ENCODE peak calls at places on chromosomes 4 and X, in six cellular contexts. L is hepatocyte, I is neural crest cell, T is psoas muscle, U is endothelial cell, X is WTC11. D is an unnamed sample.

GRCh38 chrX:107626916-107627315 is 1.4 kb upstream of the PRPS1 start:
- DNase-seq in U (no peak), X (no peak), L (no peak), T (no peak), I (no peak), D (no peak)

GRCh38 chr4:147863808-147864472 is 132.1 kb downstream of the ARHGAP10 start:
- DNase-seq in T (no peak), L (no peak), U (no peak), X (no peak), I (no peak), D (no peak)

GRCh38 chr4:143254479-143255216 is 69.9 kb downstream of the USP38 start:
- DNase-seq in U (no peak), T (no peak), L (no peak), X (peak), I (no peak), D (no peak)

GRCh38 chrX:56503941-56504673 is 59.3 kb upstream of the UBQLN2 start:
- DNase-seq in T (no peak), L (peak), U (no peak), X (no peak), I (no peak), D (no peak)

GRCh38 chr4:18039113-18039512 is 17.6 kb upstream of the LCORL start:
- DNase-seq in X (no peak), L (no peak), I (no peak), T (no peak), U (no peak), D (no peak)

GRCh38 chr4:54539500-54540029 is 118.2 kb upstream of the KIT start:
- DNase-seq in X (peak), I (peak), U (peak), L (peak), T (peak), D (no peak)

GRCh38 chr4:25743971-25744370 is 88.3 kb downstream of the SLC34A2 start:
- DNase-seq in I (no peak), T (no peak), L (no peak), U (no peak), X (no peak), D (no peak)

GRCh38 chr4:157824006-157824405 is 348.8 kb downstream of the GASK1B start:
- DNase-seq in T (no peak), X (no peak), I (no peak), U (no peak), L (no peak), D (no peak)

GRCh38 chrX:121236040-121236439 is 188.6 kb downstream of the GLUD2 start:
- DNase-seq in I (no peak), X (no peak), T (no peak), L (no peak), U (no peak), D (no peak)

GRCh38 chrX:68938244-68939004 is 109.6 kb downstream of the EFNB1 start:
- DNase-seq in I (no peak), U (no peak), T (no peak), L (no peak), X (no peak), D (no peak)

GRCh38 chr4:113901994-113902787 is 77.3 kb downstream of the ARSJ start:
- DNase-seq in X (no peak), L (peak), I (no peak), U (no peak), T (no peak), D (no peak)

GRCh38 chr4:98094118-98094517 is 49.2 kb downstream of the STPG2 start:
- DNase-seq in T (no peak), X (no peak), U (no peak), L (peak), I (no peak), D (no peak)

GRCh38 chr4:159451006-159451405 is 348.1 kb downstream of the RAPGEF2 start:
- DNase-seq in I (no peak), U (no peak), X (no peak), L (no peak), T (no peak), D (no peak)

GRCh38 chrX:129495941-129496340 is 27.3 kb downstream of the SMARCA1 start:
- DNase-seq in I (no peak), U (no peak), T (no peak), X (no peak), L (no peak), D (no peak)

GRCh38 chrX:129496625-129497024 is 26.7 kb downstream of the SMARCA1 start:
- DNase-seq in I (no peak), X (no peak), L (no peak), U (no peak), T (no peak), D (no peak)

GRCh38 chrX:129490330-129490729 is 33.0 kb downstream of the SMARCA1 start:
- DNase-seq in U (no peak), T (no peak), X (no peak), L (no peak), I (no peak), D (no peak)

GRCh38 chrX:129494887-129495286 is 28.4 kb downstream of the SMARCA1 start:
- DNase-seq in X (no peak), U (no peak), T (no peak), I (no peak), L (no peak), D (no peak)

GRCh38 chrX:129493643-129494042 is 29.6 kb downstream of the SMARCA1 start:
- DNase-seq in U (no peak), X (no peak), I (no peak), L (no peak), T (no peak), D (no peak)
- TF ChIP-seq CTCF in U (no peak), X (no peak), I (no peak), L (no peak), T (no peak), D (no peak)

GRCh38 chrX:153673398-153674218 is at the start of gene PNCK:
- DNase-seq in X (no peak), T (no peak), L (no peak), I (no peak), U (no peak), D (no peak)
- TF ChIP-seq CTCF in X (no peak), T (no peak), L (no peak), I (no peak), U (no peak), D (no peak)

GRCh38 chrX:40877869-40878268 is 142.5 kb upstream of the MED14 start:
- DNase-seq in I (no peak), L (no peak), T (no peak), U (no peak), X (no peak), D (no peak)
- TF ChIP-seq CTCF in I (peak), L (peak), T (peak), U (no peak), X (no peak), D (no peak)

DNA sequence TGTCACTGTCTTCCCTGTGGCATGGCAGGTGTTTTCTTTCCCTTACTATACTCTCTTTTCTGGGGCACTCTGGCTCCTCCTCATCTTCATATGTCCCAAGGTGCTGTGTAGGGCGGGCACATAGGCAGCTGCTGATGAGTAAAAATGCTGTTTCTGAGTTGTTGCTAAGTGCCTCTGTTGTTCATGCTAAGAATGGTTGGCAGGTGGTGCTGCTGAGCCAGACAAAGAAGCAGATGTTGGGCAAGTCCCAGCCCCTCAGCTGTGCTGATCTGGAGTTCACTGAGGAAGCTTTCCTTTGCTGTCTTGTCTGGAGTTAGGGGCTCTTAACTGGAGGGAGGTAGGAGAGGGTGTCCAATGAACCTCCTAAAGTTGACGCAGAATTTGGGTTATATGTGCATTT is 40.6 kb downstream of the HADH start:
- DNase-seq in L (peak), X (peak), I (peak), T (no peak), U (peak), D (no peak)
- TF ChIP-seq CTCF in L (peak), X (peak), I (peak), T (peak), U (no peak), D (no peak)

GRCh38 chrX:38262715-38263620 is 42.3 kb upstream of the SRPX start:
- DNase-seq in L (no peak), I (no peak), X (no peak), U (no peak), T (no peak), D (no peak)

GRCh38 chrX:38256019-38256418 is 35.3 kb upstream of the SRPX start:
- DNase-seq in U (no peak), L (no peak), X (no peak), I (no peak), T (no peak), D (no peak)

GRCh38 chrX:38260231-38260630 is 39.6 kb upstream of the SRPX start:
- DNase-seq in X (peak), T (no peak), U (peak), I (no peak), L (peak), D (no peak)
- TF ChIP-seq CTCF in X (no peak), T (no peak), U (peak), I (peak), L (peak), D (no peak)

DNA sequence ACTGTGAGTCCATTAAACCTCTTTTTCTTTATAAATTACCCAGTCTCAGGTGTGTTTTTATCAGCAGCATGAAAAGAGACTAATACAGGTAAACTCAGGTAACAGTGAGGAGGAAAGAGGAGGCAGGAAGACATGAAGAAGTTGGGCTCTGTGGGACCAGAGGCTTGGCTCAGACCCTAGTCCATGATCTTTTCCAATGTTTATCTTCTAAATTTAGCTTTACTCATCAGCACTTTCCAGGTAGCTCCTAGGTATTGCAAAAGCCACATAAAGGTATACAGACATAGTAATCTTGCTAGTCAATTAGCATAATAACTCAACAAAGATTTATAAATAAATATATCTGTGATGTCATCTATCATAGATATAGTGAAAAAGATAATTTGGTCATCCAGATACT is 11.2 kb upstream of the FRYL start:
- DNase-seq in L (no peak), T (no peak), I (no peak), X (no peak), U (no peak), D (no peak)
- TF ChIP-seq CTCF in L (no peak), T (no peak), I (no peak), X (no peak), U (no peak), D (no peak)

DNA sequence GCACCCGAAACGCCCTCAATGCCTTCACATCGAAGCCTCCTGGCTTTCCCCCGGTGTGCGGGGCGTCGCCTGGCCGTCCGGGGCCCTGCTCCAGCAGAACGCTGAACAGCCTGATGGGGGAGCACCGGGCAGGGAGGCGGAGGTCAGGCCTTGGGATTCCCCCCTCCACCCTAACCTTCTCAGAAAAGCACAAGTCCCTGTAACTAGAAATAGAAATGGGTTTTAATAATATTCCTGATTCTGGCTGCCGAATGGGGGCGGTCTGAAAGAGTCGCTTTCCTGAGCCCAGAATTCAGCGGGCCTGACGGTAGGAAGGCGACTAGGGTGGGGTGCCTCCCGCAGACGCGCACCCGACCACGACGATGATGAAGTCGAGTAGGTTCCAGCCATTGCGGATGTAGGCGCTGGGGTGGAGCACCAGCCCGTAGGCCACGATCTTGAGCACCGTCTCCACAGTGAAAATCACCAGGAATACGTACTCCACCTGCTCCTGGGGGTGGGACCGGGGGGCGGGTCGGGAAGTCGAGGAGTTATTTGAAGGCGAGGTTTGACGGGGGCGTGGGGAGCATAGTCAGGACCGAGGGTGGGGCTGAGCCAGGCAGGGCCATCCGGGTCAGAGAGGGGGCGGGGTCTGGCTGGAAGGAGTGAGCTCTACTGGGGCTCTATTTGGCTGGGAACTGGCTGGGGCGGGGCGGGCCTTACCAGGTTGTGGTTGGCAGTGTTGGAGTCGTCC is 2.5 kb downstream of the CACNA1F start:
- DNase-seq in I (no peak), U (peak), T (peak), L (peak), X (peak), D (peak)
- TF ChIP-seq CTCF in I (no peak), U (no peak), T (no peak), L (no peak), X (no peak), D (no peak)

GRCh38 chr4:151454513-151454912 is 45.5 kb downstream of the FHIP1A start:
- DNase-seq in L (no peak), T (no peak), I (no peak), X (no peak), U (no peak), D (no peak)
- TF ChIP-seq CTCF in L (no peak), T (no peak), I (no peak), X (no peak), U (no peak), D (no peak)

DNA sequence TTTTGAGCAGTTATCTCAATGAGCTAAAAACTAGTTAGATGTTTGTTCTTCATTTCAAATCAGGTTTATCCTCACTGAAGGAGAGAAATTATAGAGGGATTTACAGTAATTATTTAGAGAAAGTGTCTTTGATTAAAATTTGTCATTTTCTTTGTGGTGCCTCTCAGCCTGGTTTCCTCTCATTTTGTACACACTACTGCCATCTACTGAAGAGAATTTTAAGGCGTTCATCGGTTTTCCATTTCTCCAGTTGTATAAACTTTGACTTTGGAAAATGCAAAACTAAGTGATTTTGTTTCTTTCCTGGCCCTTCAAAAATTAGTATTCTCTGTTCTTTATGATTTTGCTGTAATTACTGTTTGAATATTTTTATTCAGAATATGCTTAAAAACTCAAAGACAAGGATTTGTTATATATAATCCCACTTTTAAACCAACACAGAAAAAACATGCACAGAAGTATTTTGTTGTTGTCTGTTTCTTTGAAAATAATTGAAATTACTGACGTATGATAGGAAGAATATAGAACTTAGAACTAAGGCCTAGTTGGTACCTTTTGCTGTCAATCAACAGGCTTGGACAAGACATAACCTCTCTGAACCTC is 34.4 kb upstream of the ANXA3 start:
- DNase-seq in X (no peak), T (no peak), U (no peak), L (peak), I (no peak), D (no peak)
- TF ChIP-seq CTCF in X (peak), T (peak), U (peak), L (peak), I (peak), D (no peak)

DNA sequence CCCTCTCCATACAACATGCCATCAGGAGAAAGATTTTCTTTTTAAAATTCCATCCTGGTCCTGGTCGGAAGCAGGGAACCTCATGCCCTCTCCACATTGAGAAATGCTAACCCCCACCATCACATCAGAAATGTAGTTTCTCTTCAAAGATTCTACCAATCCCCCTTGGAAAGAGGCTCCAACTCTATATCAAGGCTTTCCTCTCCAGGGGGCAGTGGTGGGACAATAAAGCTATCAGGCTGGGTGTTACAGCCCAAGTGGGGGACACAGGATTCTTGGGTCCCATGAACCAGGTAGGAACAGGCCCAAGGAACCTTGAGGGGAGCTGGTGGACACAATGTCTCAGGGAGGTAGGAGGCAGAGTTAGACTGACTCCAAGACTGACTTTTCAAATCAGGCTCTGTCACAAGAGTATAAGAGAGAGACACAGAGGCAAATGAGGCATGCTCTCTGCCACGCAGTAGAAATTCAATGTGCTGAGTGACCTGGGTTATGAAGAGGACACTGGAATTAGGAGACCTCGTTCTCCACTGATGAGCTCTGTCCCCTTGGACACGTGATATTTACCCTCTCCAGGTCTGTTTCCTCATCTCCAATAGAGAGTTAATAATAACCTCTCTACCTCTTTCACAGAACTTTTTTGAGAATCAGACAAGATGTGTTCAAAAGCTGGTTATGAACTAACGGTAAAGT is 4.5 kb downstream of the GJB1 start:
- DNase-seq in L (no peak), X (no peak), I (no peak), T (no peak), U (no peak), D (no peak)
- TF ChIP-seq CTCF in L (no peak), X (no peak), I (no peak), T (no peak), U (no peak), D (no peak)